ENCODE peak calls at places on chromosomes 7 and 10, in five cellular contexts. One of them, this sample, is unnamed.

GRCh38 chr7:54541941-54542618 is at the start of gene VSTM2A:
- DNase-seq in GM10248: no peak
- DNase-seq in cardiac septum: no peak
- DNase-seq in posterior cingulate gyrus: peak; percentile 89
- DNase-seq in iris pigment epithelial cell: peak; percentile 1
- DNase-seq in this sample: no peak

GRCh38 chr10:124989526-124989925 is 47.6 kb downstream of the ZRANB1 start:
- DNase-seq in cardiac septum: no peak
- DNase-seq in GM10248: no peak
- DNase-seq in posterior cingulate gyrus: no peak
- DNase-seq in iris pigment epithelial cell: no peak
- DNase-seq in this sample: peak; percentile 79

GRCh38 chr7:95190515-95190914 is 133.8 kb downstream of the PON1 start:
- DNase-seq in posterior cingulate gyrus: no peak
- DNase-seq in cardiac septum: no peak
- DNase-seq in GM10248: no peak
- DNase-seq in iris pigment epithelial cell: peak; percentile 10
- DNase-seq in this sample: peak; percentile 25

GRCh38 chr10:17430647-17431355 is 23.6 kb downstream of the ST8SIA6 start:
- DNase-seq in iris pigment epithelial cell: peak; percentile 75
- DNase-seq in cardiac septum: no peak
- DNase-seq in posterior cingulate gyrus: peak; percentile 85
- DNase-seq in GM10248: peak; percentile 40
- DNase-seq in this sample: peak; percentile 75

GRCh38 chr10:87507879-87508278 is 3.2 kb downstream of the MINPP1 start:
- DNase-seq in GM10248: no peak
- DNase-seq in posterior cingulate gyrus: no peak
- DNase-seq in cardiac septum: no peak
- DNase-seq in iris pigment epithelial cell: no peak
- DNase-seq in this sample: no peak

GRCh38 chr10:93818086-93818485 is 60.4 kb downstream of the LGI1 start:
- DNase-seq in posterior cingulate gyrus: no peak
- DNase-seq in iris pigment epithelial cell: no peak
- DNase-seq in cardiac septum: no peak
- DNase-seq in GM10248: no peak
- DNase-seq in this sample: no peak

GRCh38 chr10:60008816-60009215 is 102.5 kb upstream of the CCDC6 start:
- DNase-seq in iris pigment epithelial cell: no peak
- DNase-seq in GM10248: no peak
- DNase-seq in posterior cingulate gyrus: no peak
- DNase-seq in cardiac septum: no peak
- DNase-seq in this sample: no peak

GRCh38 chr7:24978837-24979469 is 1.0 kb downstream of the OSBPL3 start:
- DNase-seq in posterior cingulate gyrus: peak; percentile 76
- DNase-seq in cardiac septum: no peak
- DNase-seq in GM10248: no peak
- DNase-seq in iris pigment epithelial cell: no peak
- DNase-seq in this sample: no peak

GRCh38 chr7:116981887-116982430 is 28.7 kb downstream of the ST7 start:
- DNase-seq in GM10248: no peak
- DNase-seq in cardiac septum: no peak
- DNase-seq in iris pigment epithelial cell: no peak
- DNase-seq in posterior cingulate gyrus: no peak
- DNase-seq in this sample: no peak

GRCh38 chr7:98514211-98515150 is 102.6 kb upstream of the NPTX2 start:
- DNase-seq in GM10248: no peak
- DNase-seq in cardiac septum: no peak
- DNase-seq in posterior cingulate gyrus: no peak
- DNase-seq in iris pigment epithelial cell: no peak
- DNase-seq in this sample: no peak

GRCh38 chr7:46539892-46540483 is 618.9 kb upstream of the IGFBP3 start:
- DNase-seq in GM10248: no peak
- DNase-seq in cardiac septum: no peak
- DNase-seq in posterior cingulate gyrus: no peak
- DNase-seq in iris pigment epithelial cell: no peak
- DNase-seq in this sample: no peak

GRCh38 chr10:44878704-44879530 is 32.2 kb upstream of the TMEM72 start:
- DNase-seq in posterior cingulate gyrus: peak; percentile 98
- DNase-seq in cardiac septum: peak; percentile 94
- DNase-seq in GM10248: peak; percentile 86
- DNase-seq in iris pigment epithelial cell: peak; percentile 83
- DNase-seq in this sample: peak; percentile 90

GRCh38 chr10:96043895-96044580 is 655 bp downstream of the CCNJ start:
- DNase-seq in cardiac septum: peak; percentile 76
- DNase-seq in GM10248: peak; percentile 70
- DNase-seq in posterior cingulate gyrus: peak; percentile 82
- DNase-seq in iris pigment epithelial cell: peak; percentile 42
- DNase-seq in this sample: peak; percentile 56

GRCh38 chr7:53541467-53541866 is 506.0 kb downstream of the POM121L12 start:
- DNase-seq in iris pigment epithelial cell: no peak
- DNase-seq in posterior cingulate gyrus: no peak
- DNase-seq in cardiac septum: no peak
- DNase-seq in GM10248: no peak
- DNase-seq in this sample: no peak

GRCh38 chr7:41709621-41710020 is 6.7 kb upstream of the INHBA start:
- DNase-seq in iris pigment epithelial cell: peak; percentile 83
- DNase-seq in cardiac septum: no peak
- DNase-seq in posterior cingulate gyrus: no peak
- DNase-seq in GM10248: no peak
- DNase-seq in this sample: peak; percentile 92

GRCh38 chr10:49347827-49348226 is 48.1 kb downstream of the DRGX start:
- DNase-seq in iris pigment epithelial cell: no peak
- DNase-seq in posterior cingulate gyrus: no peak
- DNase-seq in GM10248: no peak
- DNase-seq in cardiac septum: no peak
- DNase-seq in this sample: no peak

GRCh38 chr7:37342170-37342569 is 106.5 kb downstream of the ELMO1 start:
- DNase-seq in iris pigment epithelial cell: no peak
- DNase-seq in cardiac septum: no peak
- DNase-seq in posterior cingulate gyrus: no peak
- DNase-seq in GM10248: no peak
- DNase-seq in this sample: no peak

GRCh38 chr7:82559203-82559805 is 115.7 kb upstream of the CACNA2D1 start:
- DNase-seq in cardiac septum: no peak
- DNase-seq in GM10248: no peak
- DNase-seq in posterior cingulate gyrus: no peak
- DNase-seq in iris pigment epithelial cell: no peak
- DNase-seq in this sample: no peak

GRCh38 chr10:51020175-51020574 is 54.1 kb upstream of the PRKG1 start:
- DNase-seq in cardiac septum: no peak
- DNase-seq in iris pigment epithelial cell: no peak
- DNase-seq in GM10248: no peak
- DNase-seq in posterior cingulate gyrus: no peak
- DNase-seq in this sample: no peak